ENCODE peak calls at places on chromosomes 3 and 15, in six cellular contexts. E is H9, F is neuronal stem cell, V is mesendoderm, Z is IMR-90, U is mesenchymal stem cell. B is an unnamed sample.

GRCh38 chr3:128075516-128076464 is 23.6 kb downstream of the SEC61A1 start:
- DNase-seq in E (peak; percentile 93), F (peak; percentile 91), V (peak; percentile 95), U (peak; percentile 85), Z (peak; percentile 79), B (peak; percentile 100)

GRCh38 chr3:52055537-52056351 is 627 bp downstream of the DUSP7 start:
- DNase-seq in U (peak; percentile 71), V (peak; percentile 87), Z (peak; percentile 57), E (peak; percentile 71), F (no peak), B (peak; percentile 77)

GRCh38 chr3:50226888-50227389 is 9.1 kb upstream of the GNAI2 start:
- DNase-seq in U (peak; percentile 67), Z (no peak), E (no peak), F (no peak), V (peak; percentile 60), B (no peak)

GRCh38 chr15:101168463-101168824 is 83.4 kb downstream of the CHSY1 start:
- DNase-seq in E (no peak), F (no peak), U (no peak), Z (peak; percentile 65), V (no peak), B (no peak)

GRCh38 chr15:66735909-66736305 is 33.9 kb downstream of the SMAD6 start:
- DNase-seq in U (no peak), V (no peak), Z (no peak), E (no peak), F (no peak), B (no peak)

GRCh38 chr3:8712045-8712870 is 21.3 kb upstream of the CAV3 start:
- DNase-seq in V (no peak), E (no peak), U (no peak), F (no peak), Z (peak; percentile 34), B (no peak)

GRCh38 chr3:70248856-70249255 is 63.6 kb downstream of the MDFIC2 start:
- DNase-seq in E (no peak), Z (no peak), F (no peak), V (no peak), U (no peak), B (no peak)

GRCh38 chr15:65286069-65286703 is 497 bp downstream of the PARP16 start:
- DNase-seq in Z (no peak), F (peak; percentile 69), U (peak; percentile 44), E (no peak), V (no peak), B (no peak)

GRCh38 chr3:44074181-44074580 is 167.5 kb upstream of the TOPAZ1 start:
- DNase-seq in E (no peak), U (no peak), V (peak; percentile 48), Z (no peak), F (no peak), B (peak; percentile 43)

GRCh38 chr3:10867384-10867783 is 51.4 kb downstream of the SLC6A11 start:
- DNase-seq in Z (no peak), F (peak; percentile 58), V (peak; percentile 57), E (peak; percentile 52), U (no peak), B (peak; percentile 65)

GRCh38 chr3:46708401-46709146 is 7.4 kb downstream of the TMIE start:
- DNase-seq in F (no peak), U (no peak), V (no peak), Z (no peak), E (no peak), B (no peak)

GRCh38 chr3:156725706-156726105 is 51.3 kb downstream of the TIPARP start:
- DNase-seq in F (no peak), V (no peak), Z (no peak), U (no peak), E (no peak), B (no peak)

GRCh38 chr15:38928431-38928830 is 363.8 kb upstream of the RASGRP1 start:
- DNase-seq in V (no peak), F (no peak), E (no peak), Z (no peak), U (no peak), B (no peak)

GRCh38 chr3:132907293-132907692 is 130.9 kb upstream of the TMEM108 start:
- DNase-seq in F (no peak), E (no peak), Z (no peak), V (no peak), U (no peak), B (no peak)

GRCh38 chr3:146189519-146190173 is 28.7 kb upstream of the PLOD2 start:
- DNase-seq in U (peak; percentile 68), V (peak; percentile 79), E (peak; percentile 32), Z (peak; percentile 64), F (peak; percentile 41), B (no peak)

GRCh38 chr3:132038198-132038825 is 3.5 kb upstream of the CPNE4 start:
- DNase-seq in F (no peak), E (no peak), Z (peak; percentile 23), V (peak; percentile 47), U (peak; percentile 19), B (no peak)

GRCh38 chr3:179898024-179898423 is 138.7 kb downstream of the PEX5L start:
- DNase-seq in U (peak; percentile 64), Z (peak; percentile 55), V (peak; percentile 97), F (peak; percentile 54), E (peak; percentile 77), B (no peak)

GRCh38 chr3:123416173-123416572 is 32.7 kb downstream of the ADCY5 start:
- DNase-seq in Z (no peak), V (no peak), U (no peak), F (no peak), E (no peak), B (no peak)

GRCh38 chr3:180421711-180422110 is 180.3 kb upstream of the TTC14 start:
- DNase-seq in V (no peak), U (no peak), Z (peak; percentile 7), F (no peak), E (no peak), B (no peak)

GRCh38 chr3:194935061-194935460 is 249.4 kb downstream of the FAM43A start:
- DNase-seq in F (no peak), Z (no peak), U (no peak), V (no peak), E (no peak), B (no peak)

GRCh38 chr15:83061680-83062079 is 5.4 kb downstream of the BTBD1 start:
- DNase-seq in E (no peak), F (no peak), V (no peak), U (peak; percentile 43), Z (peak; percentile 62), B (no peak)

GRCh38 chr15:38226867-38227266 is 25.8 kb upstream of the SPRED1 start:
- DNase-seq in Z (peak; percentile 94), V (no peak), F (no peak), E (no peak), U (peak; percentile 88), B (no peak)

GRCh38 chr3:107062310-107062709 is 314.9 kb upstream of the CCDC54 start:
- DNase-seq in Z (no peak), E (no peak), V (no peak), F (no peak), U (no peak), B (no peak)

DNA sequence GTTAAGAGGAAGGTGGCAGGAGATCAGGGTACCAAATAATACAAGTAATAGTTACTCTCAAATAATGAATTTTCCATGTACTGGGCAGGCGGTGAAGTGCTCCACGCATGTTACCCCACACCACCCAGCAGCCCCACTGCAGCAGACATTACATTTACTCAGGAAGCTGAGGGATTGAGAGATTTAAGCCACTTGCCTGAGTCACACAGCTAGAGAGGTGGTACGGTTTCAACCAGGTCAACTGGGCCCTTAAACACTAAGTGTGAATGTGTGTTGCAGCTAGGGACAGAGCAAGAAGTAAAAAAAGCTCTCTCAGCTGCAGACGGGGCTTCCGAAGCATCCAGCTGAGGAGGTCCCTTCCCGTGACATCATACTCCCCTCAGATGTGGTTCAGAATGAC is 91.3 kb downstream of the PRICKLE2 start:
- DNase-seq in V (no peak), E (no peak), F (no peak), U (peak; percentile 33), Z (no peak), B (no peak)
- H2BK120ac ChIP-seq in V (no peak overlapping the region), E (no peak overlapping the region), F (no peak overlapping the region), U (no peak overlapping the region), Z (no peak overlapping the region), B (no peak overlapping the region)

GRCh38 chr15:62907275-62907674 is 135.3 kb upstream of the TPM1 start:
- DNase-seq in E (no peak), F (no peak), U (no peak), V (no peak), Z (no peak), B (no peak)
- H2BK120ac ChIP-seq in E (no peak overlapping the region), F (no peak overlapping the region), U (no peak overlapping the region), V (no peak overlapping the region), Z (no peak overlapping the region), B (no peak overlapping the region)

GRCh38 chr15:78077053-78077859 is at the start of gene TBC1D2B:
- DNase-seq in E (peak; percentile 60), V (peak; percentile 54), U (peak; percentile 61), Z (peak; percentile 48), F (peak; percentile 55), B (no peak)
- H2BK120ac ChIP-seq in E (no peak within 1 kb of the TSS), V (no peak within 1 kb of the TSS), U (peak within 1 kb of the TSS; percentile 86), Z (peak within 1 kb of the TSS; percentile 83), F (no peak within 1 kb of the TSS), B (peak within 1 kb of the TSS; percentile 78)

GRCh38 chr3:184525337-184526157 is 36.0 kb upstream of the EPHB3 start:
- DNase-seq in Z (no peak), F (peak; percentile 45), U (peak; percentile 13), E (peak; percentile 76), V (peak; percentile 83), B (peak; percentile 82)
- H2BK120ac ChIP-seq in Z (no peak overlapping the region), F (peak overlapping the region; percentile 64), U (peak overlapping the region; percentile 52), E (no peak overlapping the region), V (no peak overlapping the region), B (peak overlapping the region; percentile 69)

DNA sequence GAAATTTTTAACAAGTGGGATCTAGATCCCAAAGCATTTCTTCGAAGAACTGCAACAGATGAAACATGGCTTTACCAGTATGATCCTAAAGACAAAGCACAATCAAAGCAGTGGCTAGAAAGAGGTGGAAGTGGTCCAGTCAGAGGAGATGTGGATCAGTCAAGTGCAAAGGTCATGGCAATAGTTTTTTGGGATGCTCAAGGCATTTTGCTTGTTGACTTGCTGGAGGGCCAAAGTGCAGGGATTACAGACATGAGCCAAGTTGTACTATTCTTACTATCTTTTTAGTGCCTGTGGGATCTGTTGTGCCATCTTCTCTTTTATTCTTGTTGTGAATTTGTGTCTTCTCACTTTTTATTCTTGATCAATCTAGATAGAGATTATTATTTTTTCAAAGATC is 82.0 kb downstream of the REC114 start:
- DNase-seq in Z (no peak), E (no peak), F (no peak), V (no peak), U (no peak), B (no peak)
- H2BK120ac ChIP-seq in Z (no peak overlapping the region), E (no peak overlapping the region), F (no peak overlapping the region), V (no peak overlapping the region), U (no peak overlapping the region), B (no peak overlapping the region)

B was measured in H1.